ENCODE peak calls at places on chromosomes 2 and 18, in six cellular contexts. X is endothelial cell, L is GM10248, Q is PC-9, Y is testis, T is WTC11. V is an unnamed sample.

GRCh38 chr2:233068762-233069418 is 8.7 kb downstream of the INPP5D start:
- DNase-seq in X (no peak), L (no peak), Q (no peak), Y (no peak), T (no peak), V (peak; percentile 28)

GRCh38 chr2:226835420-226835795 is 446 bp upstream of the RHBDD1 start:
- DNase-seq in X (peak; percentile 66), L (peak; percentile 52), Q (no peak), Y (no peak), T (peak; percentile 64), V (no peak)

GRCh38 chr2:166573393-166573792 is 79.3 kb upstream of the SCN7A start:
- DNase-seq in X (peak; percentile 29), L (no peak), Q (no peak), Y (no peak), T (no peak), V (no peak)

GRCh38 chr2:96505231-96505889 is at the start of gene NEURL3:
- DNase-seq in X (no peak), L (peak; percentile 19), Q (peak; percentile 62), Y (no peak), T (no peak), V (no peak)

GRCh38 chr2:70010222-70011111 is 49.0 kb upstream of the ASPRV1 start:
- DNase-seq in X (no peak), L (no peak), Q (peak; percentile 44), Y (peak; percentile 24), T (no peak), V (no peak)

GRCh38 chr18:56382541-56382940 is 255.9 kb downstream of the TXNL1 start:
- DNase-seq in X (no peak), L (no peak), Q (no peak), Y (peak; percentile 75), T (no peak), V (no peak)

GRCh38 chr2:215507126-215507525 is 71.3 kb upstream of the FN1 start:
- DNase-seq in X (no peak), L (no peak), Q (no peak), Y (no peak), T (no peak), V (no peak)

GRCh38 chr2:240387669-240388358 is 47.6 kb upstream of the GPC1 start:
- DNase-seq in X (no peak), L (no peak), Q (peak; percentile 95), Y (peak; percentile 44), T (no peak), V (peak; percentile 91)

GRCh38 chr2:202032841-202033316 is 776 bp upstream of the FZD7 start:
- DNase-seq in X (peak; percentile 75), L (peak; percentile 59), Q (no peak), Y (peak; percentile 49), T (peak; percentile 73), V (no peak)

GRCh38 chr18:6629635-6630140 is 99.8 kb upstream of the ARHGAP28 start:
- DNase-seq in X (no peak), L (no peak), Q (no peak), Y (no peak), T (no peak), V (no peak)

GRCh38 chr2:212451786-212452200 is 86.8 kb downstream of the ERBB4 start:
- DNase-seq in X (no peak), L (no peak), Q (peak; percentile 14), Y (no peak), T (no peak), V (no peak)

GRCh38 chr2:188202777-188203176 is 88.9 kb upstream of the GULP1 start:
- DNase-seq in X (no peak), L (no peak), Q (no peak), Y (no peak), T (no peak), V (no peak)

GRCh38 chr18:39796413-39796812 is 2158.6 kb upstream of the PIK3C3 start:
- DNase-seq in X (no peak), L (no peak), Q (no peak), Y (no peak), T (no peak), V (no peak)

GRCh38 chr2:207203056-207203455 is 37.3 kb upstream of the KLF7 start:
- DNase-seq in X (no peak), L (no peak), Q (no peak), Y (no peak), T (no peak), V (no peak)

GRCh38 chr18:77108001-77108692 is 24.4 kb downstream of the MBP start:
- DNase-seq in X (no peak), L (no peak), Q (no peak), Y (peak; percentile 84), T (no peak), V (no peak)

GRCh38 chr2:101251844-101252407 is 760 bp upstream of the CNOT11 start:
- DNase-seq in X (peak; percentile 22), L (no peak), Q (peak; percentile 55), Y (no peak), T (peak; percentile 46), V (no peak)

GRCh38 chr2:67304300-67304890 is 92.7 kb upstream of the ETAA1 start:
- DNase-seq in X (no peak), L (no peak), Q (no peak), Y (no peak), T (no peak), V (no peak)

GRCh38 chr2:219448099-219448775 is 13.6 kb downstream of the SPEG start:
- DNase-seq in X (peak; percentile 41), L (no peak), Q (no peak), Y (no peak), T (peak; percentile 69), V (no peak)

GRCh38 chr2:237407734-237408133 is 6.2 kb downstream of the COL6A3 start:
- DNase-seq in X (no peak), L (no peak), Q (no peak), Y (no peak), T (no peak), V (no peak)

GRCh38 chr2:124025349-124025720 is 248 bp downstream of the CNTNAP5 start:
- DNase-seq in X (no peak), L (no peak), Q (no peak), Y (no peak), T (no peak), V (no peak)

GRCh38 chr2:219983836-219984235 is 356.4 kb downstream of the SLC4A3 start:
- DNase-seq in X (no peak), L (no peak), Q (no peak), Y (no peak), T (no peak), V (no peak)

GRCh38 chr2:26245231-26245732 is 543 bp downstream of the HADHB start:
- DNase-seq in X (peak; percentile 26), L (peak; percentile 37), Q (peak; percentile 28), Y (peak; percentile 66), T (peak; percentile 18), V (no peak)

GRCh38 chr18:49697757-49698595 is 115.4 kb downstream of the ACAA2 start:
- DNase-seq in X (no peak), L (no peak), Q (no peak), Y (peak; percentile 43), T (peak; percentile 34), V (no peak)

GRCh38 chr18:10398571-10398970 is 55.9 kb upstream of the APCDD1 start:
- DNase-seq in X (no peak), L (no peak), Q (no peak), Y (no peak), T (no peak), V (no peak)

GRCh38 chr2:8679827-8680731 is 1.8 kb upstream of the ID2 start:
- DNase-seq in X (peak; percentile 32), L (no peak), Q (no peak), Y (peak; percentile 52), T (no peak), V (no peak)

GRCh38 chr2:173448938-173449471 is 94.3 kb downstream of the CDCA7 start:
- DNase-seq in X (peak; percentile 76), L (peak; percentile 72), Q (peak; percentile 87), Y (peak; percentile 95), T (peak; percentile 94), V (no peak)

GRCh38 chr18:59779979-59780378 is 82.8 kb upstream of the CCBE1 start:
- DNase-seq in X (no peak), L (no peak), Q (peak; percentile 5), Y (no peak), T (no peak), V (no peak)

GRCh38 chr2:61763605-61764034 is 90.2 kb downstream of the FAM161A start:
- DNase-seq in X (peak; percentile 73), L (no peak), Q (no peak), Y (peak; percentile 87), T (no peak), V (no peak)

GRCh38 chr2:226994775-226995174 is 158.9 kb downstream of the RHBDD1 start:
- DNase-seq in X (no peak), L (no peak), Q (no peak), Y (no peak), T (no peak), V (no peak)

DNA sequence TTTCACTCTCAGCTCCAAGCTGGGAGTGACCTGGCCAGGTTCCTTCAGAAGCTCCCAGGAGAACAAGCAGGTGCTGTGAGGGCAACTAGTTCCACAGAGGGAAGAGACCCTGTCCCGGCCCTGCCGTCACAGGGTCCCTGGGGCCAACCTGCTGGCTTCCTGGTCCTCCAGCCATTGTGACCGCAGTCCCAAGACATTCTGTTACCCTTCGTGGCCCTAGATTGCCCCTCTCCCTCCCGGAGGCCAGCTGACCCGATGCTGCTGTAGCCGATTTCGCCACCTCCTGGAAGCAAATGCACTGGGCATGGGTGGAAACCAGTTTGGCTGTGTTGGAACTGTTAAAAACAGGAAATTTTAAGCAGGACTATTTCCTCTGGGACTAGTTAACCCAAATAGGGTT is 55.4 kb downstream of the EPAS1 start:
- DNase-seq in X (peak; percentile 14), L (no peak), Q (no peak), Y (no peak), T (no peak), V (no peak)
- TF ChIP-seq CTCF in X (no peak), L (no peak), Q (no peak), Y (no peak), T (no peak), V (peak; percentile 35)

GRCh38 chr2:6959751-6960150 is 42.5 kb downstream of the RNF144A start:
- DNase-seq in X (no peak), L (no peak), Q (no peak), Y (no peak), T (no peak), V (no peak)
- TF ChIP-seq CTCF in X (no peak), L (no peak), Q (no peak), Y (no peak), T (no peak), V (no peak)

GRCh38 chr2:200453142-200453852 is 56.6 kb downstream of the KCTD18 start:
- DNase-seq in X (no peak), L (no peak), Q (no peak), Y (no peak), T (no peak), V (no peak)

GRCh38 chr2:200455958-200456421 is 53.9 kb downstream of the KCTD18 start:
- DNase-seq in X (no peak), L (no peak), Q (no peak), Y (no peak), T (no peak), V (no peak)

GRCh38 chr2:200454839-200455801 is 54.7 kb downstream of the KCTD18 start:
- DNase-seq in X (no peak), L (peak; percentile 30), Q (peak; percentile 29), Y (no peak), T (no peak), V (no peak)

GRCh38 chr2:200452377-200452776 is 57.5 kb downstream of the KCTD18 start:
- DNase-seq in X (no peak), L (no peak), Q (no peak), Y (no peak), T (no peak), V (no peak)

GRCh38 chr2:200453853-200454524 is 55.9 kb downstream of the KCTD18 start:
- DNase-seq in X (no peak), L (no peak), Q (no peak), Y (no peak), T (no peak), V (no peak)
- TF ChIP-seq CTCF in X (no peak), L (no peak), Q (no peak), Y (no peak), T (no peak), V (peak; percentile 10)

GRCh38 chr2:10125842-10126596 is 3.5 kb downstream of the RRM2 start:
- DNase-seq in X (no peak), L (no peak), Q (no peak), Y (no peak), T (no peak), V (no peak)
- TF ChIP-seq CTCF in X (no peak), L (no peak), Q (no peak), Y (no peak), T (no peak), V (no peak)